ENCODE peak calls at places on chromosomes 1 and 21, in eight cellular contexts. D is stimulated activated CD4-positive, alpha-beta T cell treated with anti-CD3 and anti-CD28 coated beads, Interleukin-1b, Interleukin-23, amount 100 ng/mL, for 24 hours; U is sigmoid colon; L is suprapubic skin; N is AG04450; J is IMR-90; A is right atrium auricular region; H is AG20443. F is an unnamed sample.

GRCh38 chr1:150281221-150281757 is 1.1 kb upstream of the CIART start:
- DNase-seq in D (peak), U (peak), L (no peak), N (no peak), J (peak), A (peak), H (peak), F (peak)

GRCh38 chr1:215824245-215824644 is 257.1 kb downstream of the KCTD3 start:
- DNase-seq in D (no peak), U (no peak), L (no peak), N (no peak), J (peak), A (no peak), H (peak), F (no peak)

GRCh38 chr1:33612877-33613487 is 140.5 kb downstream of the ZSCAN20 start:
- DNase-seq in D (no peak), U (no peak), L (no peak), N (peak), J (peak), A (no peak), H (peak), F (peak)

GRCh38 chr1:85374160-85374559 is 90.8 kb downstream of the DDAH1 start:
- DNase-seq in D (no peak), U (no peak), L (no peak), N (peak), J (peak), A (no peak), H (peak), F (no peak)

GRCh38 chr1:84269286-84269685 is 32.2 kb upstream of the SAMD13 start:
- DNase-seq in D (no peak), U (no peak), L (no peak), N (no peak), J (no peak), A (no peak), H (no peak), F (no peak)

GRCh38 chr1:41758904-41759548 is 159.7 kb downstream of the HIVEP3 start:
- DNase-seq in D (no peak), U (no peak), L (no peak), N (no peak), J (peak), A (no peak), H (peak), F (no peak)

GRCh38 chr1:21665711-21666571 is 3.2 kb downstream of the RAP1GAP start:
- DNase-seq in D (no peak), U (peak), L (peak), N (no peak), J (peak), A (no peak), H (peak), F (no peak)

GRCh38 chr1:4172659-4173599 is 272.9 kb upstream of the C1orf174 start:
- DNase-seq in D (no peak), U (peak), L (peak), N (no peak), J (no peak), A (peak), H (peak), F (peak)

GRCh38 chr21:16211339-16212303 is 481.8 kb downstream of the USP25 start:
- DNase-seq in D (no peak), U (no peak), L (no peak), N (no peak), J (peak), A (no peak), H (no peak), F (no peak)

GRCh38 chr1:229148041-229148671 is 122.8 kb upstream of the RAB4A start:
- DNase-seq in D (no peak), U (no peak), L (no peak), N (no peak), J (no peak), A (peak), H (no peak), F (no peak)

GRCh38 chr21:45114072-45114471 is 39.7 kb downstream of the ADARB1 start:
- DNase-seq in D (no peak), U (no peak), L (no peak), N (no peak), J (no peak), A (no peak), H (no peak), F (no peak)

GRCh38 chr21:36791150-36791549 is 92.2 kb downstream of the SIM2 start:
- DNase-seq in D (no peak), U (no peak), L (no peak), N (no peak), J (no peak), A (peak), H (no peak), F (no peak)

GRCh38 chr1:78003882-78004718 is 639 bp upstream of the DNAJB4 start:
- DNase-seq in D (peak), U (peak), L (no peak), N (peak), J (peak), A (no peak), H (peak), F (peak)

GRCh38 chr1:119885903-119886783 is 10.2 kb downstream of the ADAM30 start:
- DNase-seq in D (peak), U (no peak), L (no peak), N (no peak), J (peak), A (no peak), H (peak), F (peak)

GRCh38 chr1:59738591-59739015 is 76.1 kb upstream of the HOOK1 start:
- DNase-seq in D (no peak), U (no peak), L (no peak), N (peak), J (peak), A (no peak), H (peak), F (no peak)

GRCh38 chr21:46063227-46063626 is 34.7 kb upstream of the COL6A2 start:
- DNase-seq in D (no peak), U (peak), L (no peak), N (no peak), J (no peak), A (peak), H (no peak), F (peak)

GRCh38 chr1:58893257-58893869 is 109.5 kb upstream of the JUN start:
- DNase-seq in D (no peak), U (no peak), L (no peak), N (no peak), J (no peak), A (no peak), H (no peak), F (no peak)

GRCh38 chr1:53631622-53632310 is 107.2 kb downstream of the GLIS1 start:
- DNase-seq in D (no peak), U (no peak), L (no peak), N (no peak), J (no peak), A (no peak), H (no peak), F (no peak)

GRCh38 chr1:36008546-36009197 is 75.2 kb upstream of the TEKT2 start:
- DNase-seq in D (no peak), U (no peak), L (no peak), N (peak), J (peak), A (no peak), H (peak), F (no peak)

GRCh38 chr21:34915364-34915834 is 133.7 kb downstream of the RUNX1 start:
- DNase-seq in D (no peak), U (no peak), L (no peak), N (no peak), J (peak), A (no peak), H (peak), F (no peak)